ENCODE peak calls at places on chromosomes 7 and 10, in ten cellular contexts. One of them, this sample, is unnamed.

GRCh38 chr7:15686209-15686956 is at the start of gene MEOX2:
- DNase-seq in chondrocyte: no peak
- DNase-seq in lower lobe of right lung: peak; percentile 68
- DNase-seq in HFF-Myc: peak; percentile 86
- DNase-seq in adrenal gland: peak; percentile 26
- DNase-seq in AG04450: no peak
- DNase-seq in mucosa of descending colon: peak; percentile 51
- DNase-seq in foreskin fibroblast: peak; percentile 90
- DNase-seq in BE2C: no peak
- DNase-seq in breast epithelium: no peak
- DNase-seq in this sample: peak; percentile 68

GRCh38 chr10:125117941-125118630 is 42.3 kb downstream of the CTBP2 start:
- DNase-seq in HFF-Myc: no peak
- DNase-seq in adrenal gland: no peak
- DNase-seq in foreskin fibroblast: peak; percentile 64
- DNase-seq in mucosa of descending colon: peak; percentile 62
- DNase-seq in BE2C: no peak
- DNase-seq in chondrocyte: peak; percentile 63
- DNase-seq in breast epithelium: no peak
- DNase-seq in AG04450: no peak
- DNase-seq in lower lobe of right lung: no peak
- DNase-seq in this sample: no peak

GRCh38 chr10:93680414-93681047 is 21.9 kb downstream of the FRA10AC1 start:
- DNase-seq in AG04450: no peak
- DNase-seq in HFF-Myc: no peak
- DNase-seq in breast epithelium: no peak
- DNase-seq in adrenal gland: no peak
- DNase-seq in BE2C: no peak
- DNase-seq in lower lobe of right lung: no peak
- DNase-seq in mucosa of descending colon: no peak
- DNase-seq in foreskin fibroblast: peak; percentile 58
- DNase-seq in chondrocyte: no peak
- DNase-seq in this sample: no peak

GRCh38 chr10:46052057-46052790 is 6.2 kb upstream of the MSMB start:
- DNase-seq in lower lobe of right lung: no peak
- DNase-seq in AG04450: no peak
- DNase-seq in breast epithelium: no peak
- DNase-seq in mucosa of descending colon: no peak
- DNase-seq in adrenal gland: no peak
- DNase-seq in BE2C: no peak
- DNase-seq in foreskin fibroblast: no peak
- DNase-seq in HFF-Myc: no peak
- DNase-seq in chondrocyte: no peak
- DNase-seq in this sample: no peak

GRCh38 chr7:7181519-7182155 is 707 bp upstream of the C1GALT1 start:
- DNase-seq in mucosa of descending colon: peak; percentile 72
- DNase-seq in HFF-Myc: no peak
- DNase-seq in adrenal gland: peak; percentile 43
- DNase-seq in lower lobe of right lung: peak; percentile 62
- DNase-seq in AG04450: no peak
- DNase-seq in chondrocyte: no peak
- DNase-seq in foreskin fibroblast: peak; percentile 64
- DNase-seq in BE2C: no peak
- DNase-seq in breast epithelium: no peak
- DNase-seq in this sample: peak; percentile 9

GRCh38 chr7:83782628-83783027 is 133.7 kb upstream of the SEMA3E start:
- DNase-seq in HFF-Myc: no peak
- DNase-seq in lower lobe of right lung: no peak
- DNase-seq in chondrocyte: no peak
- DNase-seq in foreskin fibroblast: peak; percentile 55
- DNase-seq in breast epithelium: no peak
- DNase-seq in mucosa of descending colon: no peak
- DNase-seq in adrenal gland: no peak
- DNase-seq in AG04450: no peak
- DNase-seq in BE2C: no peak
- DNase-seq in this sample: no peak

GRCh38 chr10:19816420-19817250 is at the start of gene PLXDC2:
- DNase-seq in chondrocyte: peak; percentile 86
- DNase-seq in mucosa of descending colon: peak; percentile 54
- DNase-seq in AG04450: peak; percentile 20
- DNase-seq in HFF-Myc: no peak
- DNase-seq in lower lobe of right lung: peak; percentile 82
- DNase-seq in breast epithelium: no peak
- DNase-seq in adrenal gland: peak; percentile 59
- DNase-seq in foreskin fibroblast: peak; percentile 65
- DNase-seq in BE2C: peak; percentile 40
- DNase-seq in this sample: peak; percentile 79

GRCh38 chr10:22086730-22087364 is 83.3 kb upstream of the DNAJC1 start:
- DNase-seq in breast epithelium: peak; percentile 82
- DNase-seq in foreskin fibroblast: peak; percentile 92
- DNase-seq in chondrocyte: no peak
- DNase-seq in BE2C: peak; percentile 47
- DNase-seq in mucosa of descending colon: peak; percentile 66
- DNase-seq in AG04450: peak; percentile 10
- DNase-seq in adrenal gland: peak; percentile 82
- DNase-seq in HFF-Myc: peak; percentile 56
- DNase-seq in lower lobe of right lung: peak; percentile 70
- DNase-seq in this sample: peak; percentile 59

GRCh38 chr7:130927062-130927461 is 193.1 kb upstream of the KLF14 start:
- DNase-seq in AG04450: no peak
- DNase-seq in mucosa of descending colon: no peak
- DNase-seq in breast epithelium: no peak
- DNase-seq in HFF-Myc: no peak
- DNase-seq in adrenal gland: no peak
- DNase-seq in chondrocyte: no peak
- DNase-seq in lower lobe of right lung: no peak
- DNase-seq in foreskin fibroblast: no peak
- DNase-seq in BE2C: no peak
- DNase-seq in this sample: no peak

GRCh38 chr7:37973915-37974314 is 53.5 kb downstream of the EPDR1 start:
- DNase-seq in AG04450: no peak
- DNase-seq in breast epithelium: no peak
- DNase-seq in mucosa of descending colon: no peak
- DNase-seq in chondrocyte: no peak
- DNase-seq in foreskin fibroblast: no peak
- DNase-seq in lower lobe of right lung: no peak
- DNase-seq in BE2C: no peak
- DNase-seq in HFF-Myc: no peak
- DNase-seq in adrenal gland: no peak
- DNase-seq in this sample: no peak

GRCh38 chr10:60496181-60496580 is 106.5 kb upstream of the ANK3 start:
- DNase-seq in breast epithelium: no peak
- DNase-seq in lower lobe of right lung: no peak
- DNase-seq in mucosa of descending colon: no peak
- DNase-seq in BE2C: no peak
- DNase-seq in HFF-Myc: no peak
- DNase-seq in AG04450: no peak
- DNase-seq in chondrocyte: no peak
- DNase-seq in foreskin fibroblast: peak; percentile 15
- DNase-seq in adrenal gland: no peak
- DNase-seq in this sample: no peak

GRCh38 chr7:28083159-28083997 is 97.2 kb downstream of the JAZF1 start:
- DNase-seq in lower lobe of right lung: no peak
- DNase-seq in breast epithelium: no peak
- DNase-seq in AG04450: no peak
- DNase-seq in foreskin fibroblast: peak; percentile 85
- DNase-seq in HFF-Myc: no peak
- DNase-seq in BE2C: no peak
- DNase-seq in chondrocyte: no peak
- DNase-seq in mucosa of descending colon: no peak
- DNase-seq in adrenal gland: peak; percentile 73
- DNase-seq in this sample: no peak

GRCh38 chr10:124532106-124532641 is 70.6 kb downstream of the LHPP start:
- DNase-seq in mucosa of descending colon: peak; percentile 59
- DNase-seq in HFF-Myc: no peak
- DNase-seq in BE2C: no peak
- DNase-seq in adrenal gland: peak; percentile 71
- DNase-seq in foreskin fibroblast: peak; percentile 40
- DNase-seq in chondrocyte: no peak
- DNase-seq in breast epithelium: no peak
- DNase-seq in lower lobe of right lung: no peak
- DNase-seq in AG04450: no peak
- DNase-seq in this sample: peak; percentile 24

GRCh38 chr10:49620286-49620810 is 6.5 kb downstream of the CHAT start:
- DNase-seq in foreskin fibroblast: no peak
- DNase-seq in lower lobe of right lung: no peak
- DNase-seq in mucosa of descending colon: no peak
- DNase-seq in chondrocyte: peak; percentile 57
- DNase-seq in adrenal gland: no peak
- DNase-seq in BE2C: no peak
- DNase-seq in AG04450: no peak
- DNase-seq in breast epithelium: peak; percentile 10
- DNase-seq in HFF-Myc: no peak
- DNase-seq in this sample: no peak

GRCh38 chr10:6738464-6738824 is 158.4 kb upstream of the PRKCQ start:
- DNase-seq in mucosa of descending colon: no peak
- DNase-seq in BE2C: no peak
- DNase-seq in chondrocyte: no peak
- DNase-seq in adrenal gland: no peak
- DNase-seq in foreskin fibroblast: peak; percentile 50
- DNase-seq in HFF-Myc: no peak
- DNase-seq in breast epithelium: no peak
- DNase-seq in lower lobe of right lung: no peak
- DNase-seq in AG04450: no peak
- DNase-seq in this sample: peak; percentile 21

GRCh38 chr10:119274519-119275045 is 67.2 kb downstream of the GRK5 start:
- DNase-seq in breast epithelium: no peak
- DNase-seq in chondrocyte: peak; percentile 50
- DNase-seq in foreskin fibroblast: no peak
- DNase-seq in AG04450: no peak
- DNase-seq in BE2C: no peak
- DNase-seq in mucosa of descending colon: no peak
- DNase-seq in lower lobe of right lung: no peak
- DNase-seq in adrenal gland: no peak
- DNase-seq in HFF-Myc: no peak
- DNase-seq in this sample: no peak
- TF ChIP-seq CTCF in breast epithelium: no peak
- TF ChIP-seq CTCF in chondrocyte: no peak
- TF ChIP-seq CTCF in foreskin fibroblast: no peak
- TF ChIP-seq CTCF in AG04450: no peak
- TF ChIP-seq CTCF in BE2C: no peak
- TF ChIP-seq CTCF in mucosa of descending colon: no peak
- TF ChIP-seq CTCF in lower lobe of right lung: no peak
- TF ChIP-seq CTCF in adrenal gland: no peak
- TF ChIP-seq CTCF in HFF-Myc: no peak
- TF ChIP-seq CTCF in this sample: no peak

DNA sequence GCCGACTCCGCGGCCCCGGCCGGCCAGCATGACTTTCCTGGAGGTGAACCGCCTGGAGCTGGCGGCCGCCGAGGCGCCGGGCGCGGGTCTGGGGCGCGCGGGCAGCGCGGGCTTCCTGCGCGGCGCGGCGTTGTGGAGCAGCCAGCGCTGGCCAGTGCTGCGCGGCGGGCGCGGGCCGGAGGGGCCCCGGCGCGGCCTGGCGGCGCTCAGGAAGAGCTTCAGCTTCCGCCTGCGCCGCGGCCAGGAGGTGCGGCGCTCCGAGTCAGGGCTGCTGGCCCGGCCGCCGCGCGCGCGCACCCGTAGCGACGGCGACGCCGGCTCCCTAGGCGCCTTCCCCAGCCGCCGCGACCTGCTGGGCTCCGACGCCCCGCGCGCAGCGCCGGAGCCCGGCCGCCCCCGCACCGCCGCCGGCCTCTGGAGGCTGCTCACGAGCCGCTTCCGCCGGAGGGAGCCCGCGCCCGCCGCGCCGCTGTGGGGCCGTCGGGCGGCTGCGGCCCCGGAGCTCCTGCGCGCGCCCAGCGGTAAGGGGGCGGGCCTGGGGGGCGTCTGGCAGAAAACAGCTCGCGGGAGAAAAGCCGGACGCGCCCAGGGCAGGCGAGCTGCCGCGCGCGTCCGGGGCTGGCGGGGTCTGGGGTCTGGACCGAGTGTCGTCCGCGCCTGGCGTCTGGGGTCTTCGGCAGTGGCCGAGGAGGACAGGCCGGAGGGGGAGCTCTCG is 29.0 kb downstream of the AGAP3 start:
- DNase-seq in HFF-Myc: no peak
- DNase-seq in breast epithelium: no peak
- DNase-seq in lower lobe of right lung: peak; percentile 50
- DNase-seq in adrenal gland: no peak
- DNase-seq in foreskin fibroblast: peak; percentile 65
- DNase-seq in mucosa of descending colon: no peak
- DNase-seq in AG04450: no peak
- DNase-seq in BE2C: no peak
- DNase-seq in chondrocyte: no peak
- DNase-seq in this sample: peak; percentile 69
- TF ChIP-seq CTCF in HFF-Myc: no peak
- TF ChIP-seq CTCF in breast epithelium: no peak
- TF ChIP-seq CTCF in lower lobe of right lung: no peak
- TF ChIP-seq CTCF in adrenal gland: no peak
- TF ChIP-seq CTCF in foreskin fibroblast: no peak
- TF ChIP-seq CTCF in mucosa of descending colon: no peak
- TF ChIP-seq CTCF in AG04450: no peak
- TF ChIP-seq CTCF in BE2C: no peak
- TF ChIP-seq CTCF in chondrocyte: peak; percentile 32
- TF ChIP-seq CTCF in this sample: no peak

GRCh38 chr7:43135129-43135528 is 22.7 kb downstream of the HECW1 start:
- DNase-seq in mucosa of descending colon: no peak
- DNase-seq in AG04450: no peak
- DNase-seq in chondrocyte: no peak
- DNase-seq in HFF-Myc: no peak
- DNase-seq in lower lobe of right lung: no peak
- DNase-seq in breast epithelium: no peak
- DNase-seq in BE2C: no peak
- DNase-seq in adrenal gland: no peak
- DNase-seq in foreskin fibroblast: no peak
- DNase-seq in this sample: no peak
- TF ChIP-seq CTCF in mucosa of descending colon: no peak
- TF ChIP-seq CTCF in AG04450: no peak
- TF ChIP-seq CTCF in chondrocyte: no peak
- TF ChIP-seq CTCF in HFF-Myc: no peak
- TF ChIP-seq CTCF in lower lobe of right lung: no peak
- TF ChIP-seq CTCF in breast epithelium: no peak
- TF ChIP-seq CTCF in BE2C: no peak
- TF ChIP-seq CTCF in adrenal gland: no peak
- TF ChIP-seq CTCF in foreskin fibroblast: no peak
- TF ChIP-seq CTCF in this sample: no peak

DNA sequence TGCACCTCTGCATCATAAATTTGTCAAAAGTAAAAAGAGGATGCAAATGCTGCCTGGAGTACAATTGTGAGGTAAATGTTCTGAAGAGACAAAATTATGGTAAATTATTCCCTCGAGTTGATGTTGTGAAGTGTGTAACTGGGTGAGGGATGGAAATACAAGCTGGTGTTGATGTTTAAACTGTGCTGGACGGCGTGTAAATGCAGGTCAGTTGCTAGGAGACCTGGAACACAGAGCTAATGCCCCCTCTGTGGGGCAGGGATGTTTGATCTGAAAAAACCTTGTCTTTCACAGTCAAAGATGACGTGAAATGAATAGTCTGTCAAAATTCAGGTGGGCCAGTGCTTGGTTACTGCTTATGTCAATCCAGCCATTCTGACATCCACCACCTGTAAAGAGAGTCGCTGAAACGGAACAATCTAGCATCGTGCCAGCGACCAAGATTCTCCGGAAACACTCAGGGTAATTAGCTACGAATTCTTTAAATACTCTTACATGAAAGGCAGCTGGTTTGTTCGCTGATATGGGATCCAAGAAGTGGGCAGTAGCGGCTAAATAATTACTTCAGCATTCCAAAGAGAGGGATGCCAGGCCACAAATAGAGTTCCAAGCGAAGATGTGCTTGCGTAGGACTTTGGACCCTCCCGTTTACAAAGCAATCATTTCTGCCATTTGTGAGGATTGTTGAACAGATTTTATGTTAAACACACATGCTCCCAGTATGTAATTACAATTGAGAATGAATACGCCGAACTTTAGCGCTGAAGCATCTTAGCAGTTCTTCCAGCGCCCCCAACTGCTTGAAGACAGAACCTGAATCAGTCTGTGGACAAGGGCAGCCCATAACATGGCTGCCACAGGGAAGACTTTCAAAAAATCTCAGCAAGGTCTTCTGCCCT is 7.4 kb upstream of the ASB4 start:
- DNase-seq in lower lobe of right lung: no peak
- DNase-seq in mucosa of descending colon: peak; percentile 68
- DNase-seq in BE2C: peak; percentile 23
- DNase-seq in HFF-Myc: no peak
- DNase-seq in AG04450: no peak
- DNase-seq in breast epithelium: no peak
- DNase-seq in foreskin fibroblast: peak; percentile 56
- DNase-seq in chondrocyte: no peak
- DNase-seq in adrenal gland: no peak
- DNase-seq in this sample: peak; percentile 14
- TF ChIP-seq CTCF in lower lobe of right lung: peak; percentile 43
- TF ChIP-seq CTCF in mucosa of descending colon: peak; percentile 18
- TF ChIP-seq CTCF in BE2C: peak; percentile 46
- TF ChIP-seq CTCF in HFF-Myc: peak; percentile 23
- TF ChIP-seq CTCF in AG04450: peak; percentile 47
- TF ChIP-seq CTCF in breast epithelium: no peak
- TF ChIP-seq CTCF in foreskin fibroblast: peak; percentile 50
- TF ChIP-seq CTCF in chondrocyte: peak; percentile 60
- TF ChIP-seq CTCF in adrenal gland: no peak
- TF ChIP-seq CTCF in this sample: peak; percentile 11

This sample was measured in nephron progenitor cell.